ENCODE peak calls at places on chromosome 4, in seven cellular contexts. I is upper lobe of left lung, M is transverse colon, Y is HCT116, R is suprapubic skin, H is stomach, T is spleen. X is an unnamed sample. For H3K4me1, the result is how much of the 10 kb centered on the place peaks cover.

GRCh38 chr4:174210354-174210753 is 73.1 kb downstream of the FBXO8 start:
- DNase-seq in H (no peak), I (no peak), R (no peak), Y (no peak), T (no peak), M (no peak), X (no peak)

GRCh38 chr4:84799318-84799717 is 167.2 kb downstream of the WDFY3 start:
- DNase-seq in H (no peak), Y (no peak), R (no peak), M (no peak), T (no peak), I (no peak), X (no peak)

GRCh38 chr4:40305329-40306193 is 29.6 kb upstream of the CHRNA9 start:
- DNase-seq in H (no peak), I (no peak), T (no peak), Y (no peak), R (no peak), M (peak), X (no peak)

GRCh38 chr4:68406479-68406859 is 40.8 kb upstream of the TMPRSS11E start:
- DNase-seq in I (no peak), Y (no peak), H (no peak), R (no peak), T (no peak), M (no peak), X (no peak)

GRCh38 chr4:147821555-147821954 is 89.7 kb downstream of the ARHGAP10 start:
- DNase-seq in T (no peak), Y (no peak), R (no peak), I (no peak), H (no peak), M (no peak), X (no peak)

GRCh38 chr4:182840108-182840507 is 77.1 kb downstream of the DCTD start:
- DNase-seq in T (no peak), I (no peak), H (no peak), M (no peak), Y (no peak), R (no peak), X (no peak)

GRCh38 chr4:187017156-187017555 is 293.5 kb upstream of the FAT1 start:
- DNase-seq in Y (no peak), T (no peak), H (no peak), I (no peak), M (no peak), R (no peak), X (no peak)

GRCh38 chr4:173415885-173416658 is 17.2 kb upstream of the SCRG1 start:
- DNase-seq in T (peak), M (peak), R (peak), I (peak), Y (no peak), H (peak), X (no peak)

GRCh38 chr4:158211288-158211687 is 1.0 kb downstream of the TMEM144 start:
- DNase-seq in T (no peak), H (peak), I (no peak), Y (no peak), M (peak), R (no peak), X (no peak)

GRCh38 chr4:71470547-71470946 is 131.7 kb downstream of the SLC4A4 start:
- DNase-seq in T (no peak), Y (no peak), M (no peak), I (no peak), H (no peak), R (no peak), X (no peak)

GRCh38 chr4:67725981-67726380 is 25.0 kb upstream of the UBA6 start:
- DNase-seq in I (no peak), H (no peak), R (no peak), M (no peak), Y (no peak), T (no peak), X (no peak)

GRCh38 chr4:53937918-53938317 is 126.5 kb downstream of the CHIC2 start:
- DNase-seq in T (no peak), M (no peak), R (no peak), Y (peak), H (no peak), I (no peak), X (no peak)

GRCh38 chr4:84920591-84920990 is 45.9 kb downstream of the WDFY3 start:
- DNase-seq in H (no peak), T (no peak), I (no peak), Y (no peak), M (no peak), R (no peak), X (no peak)

GRCh38 chr4:72418458-72418857 is 150.6 kb downstream of the ADAMTS3 start:
- DNase-seq in H (no peak), R (no peak), T (no peak), Y (no peak), M (no peak), I (no peak), X (no peak)

GRCh38 chr4:147547314-147548056 is 66.6 kb downstream of the EDNRA start:
- DNase-seq in M (no peak), H (no peak), T (no peak), Y (no peak), I (no peak), R (no peak), X (no peak)

GRCh38 chr4:103397527-103397926 is 199.4 kb upstream of the CENPE start:
- DNase-seq in M (no peak), H (no peak), R (no peak), T (no peak), I (no peak), Y (no peak), X (no peak)

GRCh38 chr4:62898115-62898514 is 1511.1 kb downstream of the TECRL start:
- DNase-seq in H (no peak), Y (no peak), I (no peak), T (peak), M (no peak), R (peak), X (no peak)

GRCh38 chr4:959338-960139 is 13.8 kb downstream of the DGKQ start:
- DNase-seq in M (no peak), T (peak), I (no peak), R (no peak), Y (no peak), H (no peak), X (no peak)

GRCh38 chr4:23463071-23463470 is 426.8 kb downstream of the PPARGC1A start:
- DNase-seq in R (no peak), H (no peak), T (no peak), M (no peak), Y (no peak), I (no peak), X (no peak)

GRCh38 chr4:118224239-118224829 is 128.5 kb downstream of the PRSS12 start:
- DNase-seq in Y (peak), H (no peak), M (no peak), T (no peak), R (no peak), I (no peak), X (no peak)

GRCh38 chr4:148243837-148244236 is 198.4 kb downstream of the NR3C2 start:
- DNase-seq in I (no peak), M (no peak), H (no peak), Y (no peak), T (no peak), R (no peak), X (no peak)

GRCh38 chr4:113446019-113446418 is 315.5 kb downstream of the CAMK2D start:
- DNase-seq in Y (peak), H (no peak), T (no peak), M (no peak), I (no peak), R (no peak), X (no peak)

GRCh38 chr4:52641853-52642563 is 17.1 kb downstream of the USP46 start:
- DNase-seq in R (no peak), H (no peak), Y (peak), T (no peak), M (no peak), I (no peak), X (no peak)

GRCh38 chr4:26791346-26791745 is 69.3 kb upstream of the STIM2 start:
- DNase-seq in H (no peak), I (no peak), T (no peak), Y (no peak), M (no peak), R (no peak), X (no peak)

DNA sequence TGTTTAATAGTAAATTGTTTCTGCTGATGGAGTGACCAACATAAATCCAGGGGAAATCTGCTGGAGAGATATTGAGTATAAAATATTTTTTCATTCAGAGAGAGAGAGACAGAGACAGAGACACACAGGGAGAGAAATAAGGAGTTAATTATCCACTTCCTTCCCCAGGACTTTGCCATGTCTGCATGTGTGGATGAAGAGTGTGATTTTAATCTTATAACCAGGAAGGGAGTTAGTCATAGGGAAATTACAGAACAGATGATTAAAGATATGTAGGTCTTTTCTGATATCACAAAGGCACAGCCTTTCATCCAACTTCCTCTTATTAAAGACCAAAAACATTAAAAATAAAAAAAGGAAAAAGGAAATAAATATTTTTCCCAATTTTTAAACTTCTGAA is 526.3 kb downstream of the SPRY1 start:
- DNase-seq in I (no peak), H (no peak), T (no peak), R (no peak), M (no peak), Y (no peak), X (no peak)
- TF ChIP-seq POLR2A in I (no peak), H (no peak), T (no peak), R (no peak), M (no peak), Y (no peak), X (no peak)

GRCh38 chr4:140312101-140312500 is 61.3 kb upstream of the SCOC start:
- DNase-seq in T (no peak), M (no peak), Y (no peak), I (no peak), R (no peak), H (no peak), X (no peak)

GRCh38 chr4:140315032-140315826 is 58.2 kb upstream of the SCOC start:
- DNase-seq in Y (no peak), M (no peak), H (no peak), T (no peak), I (no peak), R (no peak), X (no peak)

GRCh38 chr4:140315970-140316369 is 57.5 kb upstream of the SCOC start:
- DNase-seq in Y (no peak), T (no peak), R (no peak), M (no peak), H (no peak), I (no peak), X (no peak)
- TF ChIP-seq POLR2AphosphoS5 in Y (no peak), T (no peak), R (no peak), M (no peak), H (no peak), I (no peak), X (no peak)

GRCh38 chr4:138225477-138225876 is 16.7 kb downstream of the SLC7A11 start:
- DNase-seq in R (no peak), H (no peak), T (no peak), M (no peak), I (no peak), Y (no peak), X (no peak)
- H3K4me1 ChIP-seq in R (under half), H (under half), T (under half), M (under half), I (under half), Y (under half), X (under half)

DNA sequence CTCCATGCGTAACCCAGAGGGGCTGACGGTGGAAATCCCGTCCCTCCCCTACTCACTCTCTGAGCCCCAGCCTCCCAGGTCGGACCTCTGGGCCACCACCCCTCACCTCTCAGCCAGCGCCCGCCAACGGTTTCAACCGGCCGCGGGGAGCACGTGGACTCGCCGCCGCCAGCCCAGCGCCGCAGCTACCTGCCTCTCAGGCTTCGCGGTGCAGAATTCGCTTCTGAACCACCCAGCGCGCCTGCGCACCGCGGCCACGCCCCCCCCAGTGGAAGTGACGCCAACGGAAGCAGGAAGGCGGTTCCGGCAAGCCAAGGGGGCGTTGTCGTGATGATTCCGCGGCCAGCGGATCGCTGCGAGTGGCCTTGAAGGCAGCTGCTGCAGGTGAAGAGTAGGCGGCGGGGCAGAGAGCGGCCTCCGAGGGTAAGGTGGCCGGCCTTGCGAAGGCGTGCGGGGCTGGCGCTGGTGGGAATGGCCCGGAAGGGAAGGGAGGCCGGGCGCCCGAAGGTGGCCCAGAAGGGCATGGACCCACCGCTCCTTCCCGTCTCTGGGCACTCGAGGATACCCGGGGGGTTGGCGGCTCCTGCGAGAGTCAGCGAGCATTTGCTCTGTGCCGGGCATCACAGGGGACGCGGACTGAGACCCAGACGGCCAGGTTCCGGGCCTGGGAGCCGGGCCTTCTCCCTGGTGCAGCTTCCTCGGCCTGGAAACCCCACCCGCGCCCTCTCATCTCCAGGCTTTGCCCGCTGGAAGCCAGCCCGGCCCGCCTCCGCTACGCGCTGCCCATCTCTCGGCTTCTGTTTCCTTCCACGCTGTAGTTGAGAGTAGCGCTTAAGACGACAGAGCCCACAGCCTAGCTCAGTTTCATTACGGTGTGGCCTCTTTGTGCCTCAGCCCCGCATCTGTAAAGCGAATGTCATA is at the start of the genes LYAR and ZBTB49:
- DNase-seq in Y (peak), H (peak), R (peak), I (peak), T (peak), M (peak), X (peak)
- TF ChIP-seq POLR2A in Y (peak), H (no peak), R (no peak), I (peak), T (no peak), M (peak), X (peak)

GRCh38 chr4:175813126-175813715 is 1.2 kb upstream of the GPM6A start:
- DNase-seq in R (no peak), Y (no peak), T (no peak), M (no peak), I (no peak), H (no peak), X (no peak)
- TF ChIP-seq POLR2AphosphoS5 in R (no peak), Y (no peak), T (no peak), M (no peak), I (no peak), H (no peak), X (no peak)

DNA sequence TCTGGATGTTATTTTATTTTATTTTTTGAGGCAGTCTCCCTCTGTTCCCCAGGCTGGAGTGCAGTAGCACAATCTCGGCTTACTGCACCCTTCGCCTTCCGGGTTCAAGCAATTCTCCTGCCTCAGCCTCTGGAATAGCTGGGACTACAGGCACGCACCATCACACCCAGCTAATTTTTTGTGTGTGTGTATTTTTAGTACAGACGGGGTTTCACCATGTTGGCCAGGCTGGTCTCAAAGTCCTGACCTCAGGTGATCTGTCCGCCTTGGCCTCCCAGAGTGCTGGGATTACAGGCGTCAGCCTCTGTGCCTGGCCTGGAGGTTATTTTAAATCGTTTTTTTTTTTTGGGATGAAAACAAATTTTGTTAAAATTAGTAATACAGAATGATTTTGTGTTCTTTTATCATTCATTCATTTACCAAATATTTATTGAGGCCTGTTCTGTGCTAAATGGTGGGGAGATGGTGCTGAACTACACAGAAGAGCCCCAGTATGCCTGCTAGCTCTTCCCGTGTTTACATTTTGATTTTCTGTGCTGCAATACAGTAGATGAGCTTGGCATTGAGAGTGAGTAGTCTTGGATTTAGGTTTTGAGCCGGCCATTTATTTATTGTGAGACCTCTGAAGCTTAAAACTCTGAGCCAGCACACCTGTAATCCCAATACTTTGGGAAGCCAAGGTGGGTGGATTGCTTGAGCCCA is 22.7 kb downstream of the ADD1 start:
- DNase-seq in Y (no peak), H (no peak), T (no peak), I (no peak), M (no peak), R (no peak), X (no peak)
- H3K4me1 ChIP-seq in Y (under half), H (half or more), T (half or more), I (half or more), M (half or more), R (half or more), X (under half)

GRCh38 chr4:140151700-140152014 is 2.3 kb downstream of the MAML3 start:
- DNase-seq in R (peak), H (peak), T (no peak), M (peak), I (peak), Y (peak), X (peak)
- TF ChIP-seq POLR2A in R (no peak), H (no peak), T (no peak), M (no peak), I (peak), Y (no peak), X (no peak)

GRCh38 chr4:122901621-122902020 is 20.8 kb downstream of the NUDT6 start:
- DNase-seq in T (no peak), R (no peak), M (no peak), I (no peak), H (no peak), Y (no peak), X (no peak)

GRCh38 chr4:122898370-122899150 is 23.8 kb downstream of the NUDT6 start:
- DNase-seq in R (no peak), M (no peak), T (no peak), Y (peak), H (no peak), I (no peak), X (peak)

GRCh38 chr4:122900314-122900713 is 22.1 kb downstream of the NUDT6 start:
- DNase-seq in H (no peak), R (no peak), Y (no peak), M (no peak), T (no peak), I (no peak), X (no peak)

GRCh38 chr4:122896270-122896669 is 26.1 kb downstream of the NUDT6 start:
- DNase-seq in I (no peak), R (no peak), T (no peak), H (no peak), M (no peak), Y (no peak), X (no peak)

GRCh38 chr4:122899682-122900081 is 22.7 kb downstream of the NUDT6 start:
- DNase-seq in Y (no peak), T (no peak), H (no peak), M (no peak), I (no peak), R (no peak), X (no peak)
- TF ChIP-seq POLR2AphosphoS5 in Y (no peak), T (no peak), H (no peak), M (no peak), I (no peak), R (no peak), X (no peak)

DNA sequence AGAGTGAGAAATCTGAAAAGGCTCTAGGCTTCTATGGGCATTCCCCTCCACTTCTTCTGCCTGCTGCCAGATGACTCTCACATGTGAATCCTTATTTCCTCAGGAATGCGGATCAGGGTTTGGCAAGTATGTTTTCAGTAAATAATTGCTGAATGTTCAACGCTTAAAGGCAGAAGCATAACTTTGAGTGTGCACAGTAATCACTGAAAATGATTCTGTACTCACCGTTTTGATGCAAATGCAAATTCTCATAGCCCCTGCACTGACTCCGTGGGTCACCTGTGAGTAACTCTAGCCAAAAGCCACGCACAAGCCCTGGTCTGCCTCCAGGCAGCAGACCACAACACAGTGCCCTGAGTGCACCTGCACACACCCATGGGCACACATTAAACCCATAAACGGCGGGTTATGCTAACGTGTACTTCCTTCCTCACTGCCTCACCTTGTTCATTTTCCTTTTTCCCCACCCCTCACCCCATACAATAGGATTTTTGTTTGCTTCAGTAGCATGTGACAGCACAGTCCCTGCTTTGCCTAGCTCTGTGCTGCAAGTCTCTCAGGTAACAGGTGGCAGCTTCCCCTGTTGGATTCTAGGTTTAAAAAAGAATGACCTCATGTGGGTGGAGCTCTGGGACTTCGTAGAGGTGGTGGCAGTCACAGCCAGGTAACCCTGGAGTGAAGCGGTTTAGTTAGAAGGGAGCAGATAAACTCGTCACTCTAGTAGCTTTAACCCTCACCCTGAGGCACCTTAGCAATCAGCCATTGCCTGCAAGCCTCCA is at the start of gene ARHGEF38:
- DNase-seq in M (peak), T (no peak), Y (no peak), I (peak), H (peak), R (no peak), X (peak)
- H3K4me1 ChIP-seq in M (under half), T (under half), Y (under half), I (under half), H (under half), R (under half), X (under half)

GRCh38 chr4:100517864-100518341 is at the start of gene EMCN:
- DNase-seq in M (no peak), R (no peak), H (no peak), I (no peak), T (no peak), Y (no peak), X (no peak)
- TF ChIP-seq POLR2A in M (no peak), R (no peak), H (no peak), I (peak), T (no peak), Y (no peak), X (no peak)